ENCODE peak calls at places on chromosomes 13 and 19, in six cellular contexts. N is esophagus squamous epithelium; E is CD4-positive, alpha-beta T cell; F is fibroblast of villous mesenchyme; R is tibial artery; V is fibroblast of mammary gland. I is an unnamed sample.

GRCh38 chr13:53775807-53776206 is 747.2 kb downstream of the OLFM4 start:
- DNase-seq in N (no peak), E (no peak), F (no peak), R (no peak), V (no peak), I (no peak)

GRCh38 chr19:10815969-10816635 is 19.9 kb downstream of the TMED1 start:
- DNase-seq in N (no peak), E (no peak), F (peak), R (no peak), V (peak), I (no peak)

GRCh38 chr19:2549701-2550191 is 73.8 kb downstream of the GADD45B start:
- DNase-seq in N (no peak), E (no peak), F (peak), R (peak), V (peak), I (no peak)

GRCh38 chr19:46967578-46968018 is 52.0 kb upstream of the NPAS1 start:
- DNase-seq in N (no peak), E (no peak), F (no peak), R (no peak), V (no peak), I (no peak)

GRCh38 chr19:34217952-34218817 is 36.2 kb upstream of the GARRE1 start:
- DNase-seq in N (no peak), E (peak), F (peak), R (no peak), V (peak), I (peak)

GRCh38 chr13:42544246-42544915 is 29.6 kb upstream of the TNFSF11 start:
- DNase-seq in N (no peak), E (no peak), F (no peak), R (no peak), V (peak), I (no peak)

GRCh38 chr19:53865523-53865917 is 2.2 kb upstream of the MYADM start:
- DNase-seq in N (no peak), E (no peak), F (no peak), R (no peak), V (peak), I (peak)

GRCh38 chr13:79585033-79585432 is 104.1 kb downstream of the NDFIP2 start:
- DNase-seq in N (no peak), E (no peak), F (no peak), R (no peak), V (peak), I (no peak)

GRCh38 chr19:46387713-46388130 is 25.6 kb downstream of the CCDC8 start:
- DNase-seq in N (no peak), E (no peak), F (no peak), R (no peak), V (no peak), I (no peak)

GRCh38 chr13:19957320-19958118 is 1.0 kb upstream of the ZMYM2 start:
- DNase-seq in N (peak), E (peak), F (peak), R (peak), V (peak), I (peak)

GRCh38 chr13:92843549-92843948 is 383.1 kb upstream of the GPC6 start:
- DNase-seq in N (no peak), E (no peak), F (peak), R (no peak), V (peak), I (no peak)

GRCh38 chr13:85985791-85986190 is 186.6 kb upstream of the SLITRK6 start:
- DNase-seq in N (no peak), E (no peak), F (no peak), R (no peak), V (peak), I (no peak)

GRCh38 chr19:17097593-17098126 is 22.1 kb downstream of the MYO9B start:
- DNase-seq in N (no peak), E (no peak), F (peak), R (no peak), V (peak), I (no peak)

GRCh38 chr13:59270327-59270726 is 893.4 kb downstream of the DIAPH3 start:
- DNase-seq in N (no peak), E (no peak), F (no peak), R (no peak), V (no peak), I (no peak)

GRCh38 chr13:90910240-90910639 is 437.2 kb upstream of the MIR17HG start:
- DNase-seq in N (no peak), E (no peak), F (no peak), R (no peak), V (no peak), I (no peak)

GRCh38 chr13:48580185-48580803 is 47.4 kb upstream of the RCBTB2 start:
- DNase-seq in N (no peak), E (peak), F (peak), R (peak), V (peak), I (no peak)
- TF ChIP-seq CTCF in N (peak), E (peak), F (peak), R (peak), V (peak), I (peak)

GRCh38 chr19:33176670-33177416 is 17.3 kb upstream of the LRP3 start:
- DNase-seq in N (peak), E (peak), F (peak), R (peak), V (peak), I (peak)
- TF ChIP-seq CTCF in N (no peak), E (no peak), F (peak), R (peak), V (no peak), I (no peak)

DNA sequence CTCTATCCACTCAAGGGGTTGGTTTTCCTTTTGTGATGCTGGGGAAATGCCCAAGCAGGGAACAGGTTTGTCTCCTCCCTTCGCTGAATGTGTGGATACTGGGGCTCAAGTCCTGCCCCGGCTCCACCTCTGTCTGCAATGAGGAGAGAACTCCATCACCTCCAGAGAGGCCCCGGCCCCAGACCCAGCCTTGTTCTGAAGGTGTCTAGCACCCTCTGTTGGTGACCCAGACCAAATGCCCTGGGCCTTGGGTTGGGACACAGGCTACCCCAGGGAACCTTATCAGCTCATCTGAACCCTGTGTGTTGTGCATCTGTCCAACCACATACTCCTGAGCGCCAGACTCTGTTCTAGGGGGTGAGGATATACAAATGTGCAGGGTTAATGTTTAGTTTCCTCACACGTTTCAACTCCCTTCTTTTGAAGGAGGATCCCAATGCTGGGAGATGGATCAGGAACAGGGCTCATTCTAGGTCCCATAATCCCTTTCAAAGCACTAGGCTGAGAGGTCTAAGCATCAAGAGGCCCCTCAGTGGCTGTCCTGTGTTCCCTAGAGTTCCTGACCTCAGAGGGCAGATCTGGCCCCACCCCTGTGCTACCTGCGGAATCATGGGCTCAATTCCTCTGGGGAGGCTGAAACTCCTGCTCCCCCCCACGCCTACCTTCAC is 112.5 kb upstream of the SLC7A1 start:
- DNase-seq in N (no peak), E (peak), F (peak), R (no peak), V (peak), I (peak)
- TF ChIP-seq CTCF in N (peak), E (no peak), F (peak), R (peak), V (peak), I (peak)

DNA sequence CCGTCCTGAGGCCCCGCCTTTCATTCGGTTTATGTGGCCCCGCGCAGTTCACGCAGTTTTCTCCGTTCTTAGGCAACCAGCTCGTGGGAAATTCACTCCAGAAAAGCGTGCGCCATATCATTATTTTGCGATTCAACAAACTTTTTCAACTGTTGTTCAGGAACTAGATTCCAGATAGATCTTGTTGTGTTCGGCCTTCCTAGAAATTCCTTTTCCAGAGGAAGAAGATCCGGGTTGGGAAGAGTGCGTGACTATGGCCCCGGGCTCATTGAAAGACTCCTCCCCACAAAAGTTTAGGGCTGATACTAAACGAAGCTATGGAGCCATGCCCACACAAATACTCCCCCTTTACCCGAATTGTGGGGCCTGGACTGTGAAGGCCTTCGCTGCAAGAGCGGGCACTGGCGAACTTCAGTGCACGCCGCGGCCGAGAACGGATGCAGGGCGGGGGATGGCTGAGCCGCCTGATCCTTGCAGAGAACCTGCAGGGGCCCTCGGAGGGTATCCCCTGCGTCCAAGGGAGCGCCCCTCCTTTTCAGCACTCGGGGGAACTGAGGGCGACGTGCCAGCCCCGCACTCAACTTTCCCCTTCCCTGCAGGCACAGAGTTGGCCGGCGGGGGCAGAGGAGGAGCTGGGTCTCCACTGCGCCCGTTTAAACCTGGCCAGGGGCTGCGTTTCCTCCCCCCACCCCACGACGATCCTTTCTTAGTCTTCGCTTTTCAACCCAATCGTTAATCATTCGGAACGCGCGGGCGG is 904 bp upstream of the SOX1 start:
- DNase-seq in N (no peak), E (no peak), F (no peak), R (no peak), V (no peak), I (peak)
- TF ChIP-seq CTCF in N (no peak), E (no peak), F (no peak), R (no peak), V (no peak), I (no peak)

GRCh38 chr13:82847595-82847994 is 1034.7 kb downstream of the SLITRK1 start:
- DNase-seq in N (no peak), E (no peak), F (no peak), R (no peak), V (peak), I (no peak)
- TF ChIP-seq CTCF in N (no peak), E (no peak), F (no peak), R (no peak), V (no peak), I (no peak)

DNA sequence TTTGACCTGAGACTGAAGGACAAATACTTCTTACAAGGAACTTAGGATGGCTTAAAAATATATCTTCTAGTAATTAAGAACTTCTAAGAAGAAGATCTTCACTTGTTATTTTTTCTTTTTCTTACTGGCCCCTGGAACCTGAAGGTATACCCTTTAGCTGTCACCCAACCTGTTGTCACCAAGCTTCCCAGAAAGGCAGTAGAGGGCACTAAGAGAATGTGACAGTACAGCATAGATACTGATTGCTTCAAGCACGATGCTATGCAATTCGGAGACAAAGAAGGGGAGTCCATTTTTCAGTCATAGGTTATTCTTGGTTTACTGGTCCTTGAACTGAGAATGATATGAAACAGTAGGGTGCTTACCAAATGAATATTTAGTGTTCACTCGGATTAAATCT is 208.3 kb upstream of the PCDH9 start:
- DNase-seq in N (no peak), E (no peak), F (no peak), R (no peak), V (no peak), I (no peak)
- TF ChIP-seq CTCF in N (no peak), E (no peak), F (no peak), R (no peak), V (no peak), I (peak)

DNA sequence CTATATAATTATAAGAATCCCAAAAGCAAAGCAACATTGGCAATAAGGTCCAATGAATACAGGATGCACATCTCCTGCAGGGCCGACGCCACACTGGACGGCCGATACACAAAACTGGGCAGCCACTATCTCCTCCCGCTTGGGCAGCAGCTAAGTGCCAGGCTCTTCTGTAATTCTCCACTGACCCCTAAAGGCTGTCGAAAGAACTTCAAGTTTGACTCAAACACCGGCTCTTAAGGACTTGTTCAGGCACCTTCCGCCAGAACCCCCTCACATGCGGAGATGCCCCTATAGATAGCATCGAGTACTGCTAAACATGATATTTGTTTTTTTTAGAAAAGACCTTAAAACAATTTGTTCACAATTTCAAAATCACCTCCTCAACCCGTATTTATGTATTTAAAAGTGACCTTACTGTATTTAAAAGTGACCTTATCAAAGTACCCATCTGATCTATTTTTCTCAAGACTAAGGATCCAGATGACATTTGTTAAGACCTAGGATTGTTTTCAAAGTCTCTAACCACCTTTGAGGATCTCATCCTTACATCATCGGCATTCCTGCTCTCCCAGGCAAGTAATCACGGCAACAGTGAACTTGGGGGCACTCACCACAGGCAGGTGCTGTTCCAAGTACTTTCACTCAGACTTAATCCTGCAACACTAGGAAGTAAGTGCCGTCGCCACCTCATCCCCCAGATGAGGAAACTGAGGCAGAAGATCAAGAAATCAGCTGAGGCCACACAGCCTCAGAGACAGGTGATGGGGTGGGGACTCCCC is 77.8 kb downstream of the TUBGCP3 start:
- DNase-seq in N (no peak), E (no peak), F (peak), R (no peak), V (peak), I (peak)
- TF ChIP-seq CTCF in N (no peak), E (no peak), F (peak), R (peak), V (peak), I (peak)

DNA sequence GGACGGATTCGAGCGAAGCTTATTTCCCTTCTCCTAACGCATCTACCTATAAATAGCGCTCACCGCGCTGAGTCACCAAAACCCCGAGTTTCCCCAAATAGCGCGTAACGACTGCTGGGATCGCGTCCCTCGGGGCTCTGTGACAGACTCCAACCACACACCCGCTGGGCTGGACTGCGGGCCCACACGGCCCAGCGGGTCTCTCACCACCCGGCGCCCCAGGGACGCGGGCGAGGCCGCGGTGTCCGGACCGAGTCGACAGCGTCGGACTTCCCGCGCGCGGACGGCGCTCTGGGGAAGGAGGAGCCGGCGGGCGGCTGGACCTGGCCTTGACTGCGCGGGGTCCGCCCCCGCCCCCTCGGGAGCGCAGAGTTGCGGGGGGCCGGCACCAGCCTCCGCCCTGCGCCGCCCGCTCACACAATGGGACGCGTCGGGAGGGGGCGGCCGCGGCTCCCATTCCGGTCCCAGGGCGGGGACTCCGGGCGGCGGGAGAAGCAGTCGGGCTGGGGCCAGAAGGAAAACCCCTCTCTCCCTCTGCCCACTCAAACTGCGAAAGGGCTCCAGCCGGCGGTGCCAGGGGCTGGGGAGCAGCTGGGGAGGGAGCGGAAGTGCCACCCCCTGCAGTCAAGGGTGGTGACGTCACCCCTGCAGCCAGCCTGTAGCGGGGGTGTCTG is 108.8 kb downstream of the KCNRG start:
- DNase-seq in N (peak), E (peak), F (peak), R (peak), V (peak), I (peak)
- TF ChIP-seq CTCF in N (no peak), E (no peak), F (no peak), R (no peak), V (no peak), I (no peak)

GRCh38 chr19:45253396-45254027 is 2.4 kb downstream of the MARK4 start:
- DNase-seq in N (no peak), E (no peak), F (no peak), R (no peak), V (peak), I (no peak)

GRCh38 chr19:45250832-45251451 is at the start of gene MARK4:
- DNase-seq in N (no peak), E (peak), F (peak), R (peak), V (peak), I (peak)

GRCh38 chr19:45250216-45250831 is 747 bp upstream of the MARK4 start:
- DNase-seq in N (no peak), E (no peak), F (no peak), R (no peak), V (no peak), I (no peak)

GRCh38 chr19:45249261-45250033 is 1.6 kb upstream of the MARK4 start:
- DNase-seq in N (no peak), E (no peak), F (no peak), R (no peak), V (no peak), I (no peak)

GRCh38 chr19:45251452-45252354 is 632 bp downstream of the MARK4 start:
- DNase-seq in N (no peak), E (no peak), F (peak), R (no peak), V (no peak), I (peak)
- TF ChIP-seq CTCF in N (no peak), E (no peak), F (peak), R (no peak), V (no peak), I (peak)

GRCh38 chr13:60356970-60357369 is 40.0 kb upstream of the TDRD3 start:
- DNase-seq in N (no peak), E (no peak), F (no peak), R (no peak), V (no peak), I (no peak)
- TF ChIP-seq CTCF in N (no peak), E (no peak), F (no peak), R (no peak), V (no peak), I (no peak)

I was measured in GM13977.